ENCODE peak calls at places on chromosome 17, in eight cellular contexts. M is ovary, U is H1, K is tibial nerve, W is K562, L is upper lobe of left lung, O is sigmoid colon, N is esophagus muscularis mucosa. G is an unnamed sample.

GRCh38 chr17:7336240-7337175 is at the start of gene ACAP1:
- DNase-seq in M (no peak), U (peak; percentile 79), K (no peak), W (peak; percentile 68), L (peak; percentile 77), O (no peak), N (no peak), G (peak; percentile 53)

GRCh38 chr17:49260011-49260921 is 29.7 kb upstream of the PHOSPHO1 start:
- DNase-seq in M (peak; percentile 19), U (peak; percentile 70), K (peak; percentile 15), W (peak; percentile 39), L (peak; percentile 78), O (peak; percentile 73), N (no peak), G (peak; percentile 49)

GRCh38 chr17:59454633-59455105 is 110.7 kb upstream of the DHX40 start:
- DNase-seq in M (no peak), U (no peak), K (no peak), W (no peak), L (no peak), O (no peak), N (no peak), G (no peak)

GRCh38 chr17:43949777-43950176 is 4.0 kb downstream of the PYY start:
- DNase-seq in M (no peak), U (no peak), K (no peak), W (no peak), L (no peak), O (no peak), N (no peak), G (no peak)

GRCh38 chr17:16415031-16415924 is at the start of gene TRPV2:
- DNase-seq in M (peak; percentile 48), U (peak; percentile 73), K (no peak), W (peak; percentile 76), L (peak; percentile 55), O (no peak), N (no peak), G (peak; percentile 60)

GRCh38 chr17:67712375-67712774 is 5.4 kb upstream of the NOL11 start:
- DNase-seq in M (no peak), U (no peak), K (no peak), W (no peak), L (no peak), O (no peak), N (no peak), G (no peak)

GRCh38 chr17:80816241-80817103 is 175.2 kb upstream of the CHMP6 start:
- DNase-seq in M (no peak), U (no peak), K (no peak), W (no peak), L (no peak), O (peak; percentile 44), N (no peak), G (no peak)

GRCh38 chr17:78600181-78600651 is 23.0 kb upstream of the DNAH17 start:
- DNase-seq in M (no peak), U (no peak), K (no peak), W (peak; percentile 10), L (no peak), O (no peak), N (no peak), G (no peak)

GRCh38 chr17:81285179-81285878 is 9.8 kb downstream of the SLC38A10 start:
- DNase-seq in M (no peak), U (no peak), K (peak; percentile 59), W (peak; percentile 78), L (peak; percentile 85), O (peak; percentile 88), N (peak; percentile 94), G (peak; percentile 56)

GRCh38 chr17:80264793-80265075 is 4.1 kb downstream of the RNF213 start:
- DNase-seq in M (no peak), U (no peak), K (no peak), W (no peak), L (no peak), O (no peak), N (no peak), G (no peak)

GRCh38 chr17:11031787-11032186 is 193.9 kb upstream of the PIRT start:
- DNase-seq in M (no peak), U (peak; percentile 72), K (no peak), W (peak; percentile 2), L (no peak), O (no peak), N (no peak), G (no peak)

GRCh38 chr17:66829883-66830282 is 5.0 kb upstream of the CACNG5 start:
- DNase-seq in M (no peak), U (no peak), K (no peak), W (no peak), L (no peak), O (peak; percentile 28), N (no peak), G (no peak)

GRCh38 chr17:75485688-75486087 is 29.3 kb downstream of the TMEM94 start:
- DNase-seq in M (peak; percentile 21), U (no peak), K (no peak), W (no peak), L (no peak), O (no peak), N (no peak), G (no peak)

GRCh38 chr17:16495561-16495960 is 3.6 kb upstream of the LRRC75A start:
- DNase-seq in M (no peak), U (no peak), K (no peak), W (no peak), L (no peak), O (no peak), N (no peak), G (no peak)

GRCh38 chr17:48989100-48989499 is 8.1 kb upstream of the IGF2BP1 start:
- DNase-seq in M (no peak), U (peak; percentile 17), K (no peak), W (no peak), L (no peak), O (no peak), N (peak; percentile 24), G (no peak)

GRCh38 chr17:64661731-64661980 is 451 bp downstream of the SMURF2 start:
- DNase-seq in M (peak; percentile 57), U (no peak), K (peak; percentile 23), W (no peak), L (peak; percentile 70), O (no peak), N (no peak), G (no peak)

GRCh38 chr17:63966646-63967265 is 6.0 kb downstream of the SCN4A start:
- DNase-seq in M (no peak), U (no peak), K (no peak), W (no peak), L (no peak), O (no peak), N (no peak), G (no peak)

GRCh38 chr17:17102176-17102575 is 59.9 kb downstream of the MPRIP start:
- DNase-seq in M (no peak), U (no peak), K (no peak), W (no peak), L (no peak), O (no peak), N (no peak), G (no peak)

DNA sequence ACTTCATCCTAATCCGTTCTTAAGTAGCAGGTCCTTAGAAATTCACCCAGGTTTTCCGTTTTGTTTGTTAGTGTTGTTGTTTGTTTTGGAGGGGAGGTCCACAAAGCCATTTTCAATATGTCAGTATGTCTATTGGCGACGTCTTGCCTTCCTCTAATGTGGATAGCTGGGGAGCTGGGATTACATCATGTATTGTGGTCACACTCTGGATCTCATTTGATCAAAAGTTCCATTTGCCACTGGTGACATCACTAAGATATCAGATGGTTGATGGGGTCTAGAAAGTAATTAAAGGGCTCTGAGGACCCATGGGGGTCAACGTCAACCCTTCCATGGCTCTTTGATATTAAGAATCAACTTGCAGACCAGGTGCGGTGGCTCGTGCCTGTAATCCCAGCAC is 2.7 kb upstream of the EPN3 start:
- DNase-seq in M (no peak), U (no peak), K (no peak), W (no peak), L (no peak), O (no peak), N (no peak), G (no peak)
- H3K36me3 ChIP-seq in M (no peaks in the 10 kb centered on the region), U (no peaks in the 10 kb centered on the region), K (no peaks in the 10 kb centered on the region), W (no peaks in the 10 kb centered on the region), L (no peaks in the 10 kb centered on the region), O (no peaks in the 10 kb centered on the region), N (no peaks in the 10 kb centered on the region), G (no peaks in the 10 kb centered on the region)

GRCh38 chr17:82377924-82378740 is 6.6 kb downstream of the UTS2R start:
- DNase-seq in M (no peak), U (no peak), K (no peak), W (no peak), L (no peak), O (no peak), N (no peak), G (no peak)

GRCh38 chr17:82382933-82383255 is 11.3 kb downstream of the UTS2R start:
- DNase-seq in M (no peak), U (no peak), K (no peak), W (no peak), L (no peak), O (no peak), N (no peak), G (no peak)

GRCh38 chr17:82378741-82379021 is 7.1 kb downstream of the UTS2R start:
- DNase-seq in M (no peak), U (no peak), K (no peak), W (no peak), L (no peak), O (no peak), N (no peak), G (no peak)

GRCh38 chr17:82383411-82383810 is 11.8 kb downstream of the UTS2R start:
- DNase-seq in M (no peak), U (no peak), K (no peak), W (no peak), L (no peak), O (no peak), N (no peak), G (no peak)

GRCh38 chr17:82380860-82381702 is 9.5 kb downstream of the UTS2R start:
- DNase-seq in M (no peak), U (no peak), K (no peak), W (no peak), L (no peak), O (no peak), N (no peak), G (no peak)
- TF ChIP-seq EP300 in M (no peak), U (no peak), K (no peak), W (no peak), L (no peak), O (no peak), N (no peak), G (no peak)

DNA sequence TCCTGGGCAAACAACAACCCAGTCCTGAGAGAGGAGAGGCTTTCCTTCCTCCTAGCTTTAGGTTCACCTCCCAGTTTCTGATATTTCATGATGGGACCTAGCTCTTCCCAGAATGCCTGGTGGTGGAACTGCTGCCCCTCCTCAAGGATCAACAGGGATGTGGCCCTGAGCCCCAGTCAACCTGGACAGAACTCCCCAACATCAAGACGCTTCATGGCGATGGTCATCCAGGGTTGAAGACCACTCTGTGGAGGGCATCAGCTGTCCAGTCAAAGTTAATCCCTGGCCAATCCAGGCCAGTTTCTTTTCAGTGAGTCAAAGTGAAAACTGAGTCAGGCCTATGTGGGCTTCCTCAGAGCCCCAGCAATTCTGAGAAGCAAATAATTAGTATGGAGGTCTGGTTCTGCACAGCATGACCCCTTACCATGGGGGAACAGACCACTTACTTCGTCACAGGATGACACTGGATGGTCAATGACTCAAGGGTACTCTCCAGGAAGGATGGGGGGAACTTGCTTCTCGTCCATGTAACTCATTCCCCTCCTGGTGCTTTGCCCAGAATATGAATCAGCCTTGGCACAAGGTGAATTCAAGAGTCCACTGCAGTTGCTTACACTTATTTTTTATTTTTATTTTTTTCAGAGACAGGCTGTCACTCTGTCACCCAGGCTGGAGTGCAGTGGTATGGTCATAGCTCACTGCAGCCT is 14.7 kb upstream of the XYLT2 start:
- DNase-seq in M (no peak), U (no peak), K (no peak), W (no peak), L (no peak), O (no peak), N (no peak), G (no peak)
- H3K4me3 ChIP-seq in M (no peak overlapping the region), U (no peak overlapping the region), K (no peak overlapping the region), W (no peak overlapping the region), L (no peak overlapping the region), O (no peak overlapping the region), N (no peak overlapping the region), G (no peak overlapping the region)

GRCh38 chr17:61846088-61846487 is 17.2 kb downstream of the BRIP1 start:
- DNase-seq in M (no peak), U (no peak), K (no peak), W (no peak), L (no peak), O (no peak), N (no peak), G (no peak)
- H3K36me3 ChIP-seq in M (no peaks in the 10 kb centered on the region), U (peaks cover 4% of the 10 kb centered on the region), K (no peaks in the 10 kb centered on the region), W (peaks cover 46% of the 10 kb centered on the region), L (no peaks in the 10 kb centered on the region), O (no peaks in the 10 kb centered on the region), N (no peaks in the 10 kb centered on the region), G (no peaks in the 10 kb centered on the region)